ENCODE peak calls at places on chromosomes 7 and 10, in eight cellular contexts. O is neuronal stem cell; N is AG09309; D is cardiac muscle cell; R is dorsolateral prefrontal cortex; J is CD8-positive, alpha-beta T cell; K is thoracic aorta; W is astrocyte. F is an unnamed sample.
A peak's percentile ranks its signal among the peaks of the same experiment; 100 is the strongest.

GRCh38 chr7:45681596-45682357 is 107.6 kb downstream of the ADCY1 start:
- DNase-seq in K (no peak), N (no peak), O (no peak), J (peak; percentile 34), W (no peak), D (no peak), R (peak; percentile 30), F (no peak)

GRCh38 chr7:91628742-91629141 is 251.8 kb downstream of the MTERF1 start:
- DNase-seq in O (no peak), J (no peak), W (no peak), K (no peak), R (no peak), N (no peak), D (no peak), F (no peak)

GRCh38 chr7:151756866-151757265 is 120.0 kb downstream of the PRKAG2 start:
- DNase-seq in D (no peak), J (no peak), N (no peak), K (no peak), O (no peak), R (no peak), W (no peak), F (no peak)

GRCh38 chr7:116528008-116528789 is 3.4 kb downstream of the CAV1 start:
- DNase-seq in O (no peak), W (peak; percentile 96), J (no peak), N (peak; percentile 80), D (no peak), R (no peak), K (peak; percentile 57), F (peak; percentile 96)

GRCh38 chr7:83610649-83611304 is 38.2 kb downstream of the SEMA3E start:
- DNase-seq in O (no peak), J (no peak), W (no peak), D (no peak), N (no peak), K (no peak), R (no peak), F (no peak)

GRCh38 chr10:43888551-43888950 is 239.9 kb upstream of the ZNF32 start:
- DNase-seq in D (no peak), K (no peak), J (no peak), R (no peak), W (peak; percentile 87), O (no peak), N (peak; percentile 73), F (peak; percentile 72)

GRCh38 chr7:29332875-29333482 is 138.4 kb downstream of the CHN2 start:
- DNase-seq in J (no peak), W (no peak), R (no peak), D (no peak), N (no peak), K (no peak), O (no peak), F (no peak)

GRCh38 chr10:31929986-31930675 is 1.5 kb upstream of the ARHGAP12 start:
- DNase-seq in D (no peak), R (no peak), O (no peak), J (peak; percentile 59), N (no peak), K (no peak), W (no peak), F (no peak)

GRCh38 chr7:85851571-85852193 is 664.8 kb upstream of the SEMA3D start:
- DNase-seq in J (no peak), D (peak; percentile 34), R (no peak), K (no peak), W (peak; percentile 44), O (peak; percentile 29), N (peak; percentile 27), F (peak; percentile 27)

GRCh38 chr10:16690417-16690816 is 126.8 kb downstream of the RSU1 start:
- DNase-seq in K (no peak), N (no peak), W (no peak), D (no peak), O (no peak), R (no peak), J (no peak), F (no peak)

GRCh38 chr10:56109454-56109853 is 251.6 kb downstream of the ZWINT start:
- DNase-seq in D (no peak), N (no peak), R (no peak), W (no peak), O (no peak), J (no peak), K (no peak), F (no peak)

GRCh38 chr7:16794990-16795389 is 9.8 kb downstream of the AGR2 start:
- DNase-seq in D (no peak), N (no peak), O (no peak), J (no peak), K (no peak), W (no peak), R (no peak), F (no peak)

GRCh38 chr10:110395350-110396283 is 90.9 kb upstream of the SMNDC1 start:
- DNase-seq in J (no peak), D (peak; percentile 89), W (peak; percentile 98), O (no peak), R (no peak), N (peak; percentile 91), K (no peak), F (peak; percentile 93)

GRCh38 chr10:125008689-125009579 is 67.0 kb downstream of the ZRANB1 start:
- DNase-seq in O (no peak), W (no peak), R (peak; percentile 17), K (no peak), J (no peak), D (no peak), N (no peak), F (no peak)

GRCh38 chr7:103116511-103116910 is 32.4 kb downstream of the NAPEPLD start:
- DNase-seq in O (no peak), K (no peak), J (no peak), N (no peak), R (no peak), D (no peak), W (no peak), F (no peak)

GRCh38 chr7:139105037-139105382 is 4.5 kb downstream of the ZC3HAV1 start:
- DNase-seq in K (no peak), W (no peak), D (no peak), O (no peak), N (no peak), R (no peak), J (no peak), F (no peak)

GRCh38 chr10:128173383-128173782 is 47.2 kb upstream of the MKI67 start:
- DNase-seq in R (no peak), K (no peak), O (no peak), D (no peak), W (no peak), J (no peak), N (no peak), F (no peak)

GRCh38 chr10:5089869-5090268 is 4.3 kb upstream of the AKR1C3 start:
- DNase-seq in R (no peak), N (no peak), D (no peak), K (no peak), W (no peak), J (no peak), O (no peak), F (no peak)

DNA sequence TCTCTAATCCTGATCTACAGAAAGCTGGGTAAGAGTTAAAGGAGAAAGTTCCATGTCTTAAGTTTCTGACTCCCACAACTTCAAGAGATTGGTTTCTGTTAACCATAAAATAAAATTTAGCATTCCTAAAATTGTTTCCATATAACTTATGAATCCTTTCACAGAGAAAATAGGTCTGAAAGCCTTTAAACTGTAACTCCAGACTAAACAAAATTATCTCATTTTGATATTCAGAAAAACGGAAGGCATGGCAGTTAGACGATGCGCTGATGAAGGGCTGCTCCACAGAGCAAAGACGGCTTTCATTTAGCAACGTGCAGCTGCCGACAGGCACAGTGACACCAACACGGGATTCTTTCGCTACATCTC is 133.3 kb downstream of the SLC25A13 start:
- DNase-seq in N (no peak), O (no peak), R (no peak), K (no peak), W (peak; percentile 43), D (no peak), J (no peak), F (no peak)
- H3K4me3 ChIP-seq in N (peak overlapping the region; percentile 16), O (no peak overlapping the region), R (peak overlapping the region; percentile 50), K (peak overlapping the region; percentile 53), W (no peak overlapping the region), D (no peak overlapping the region), J (no peak overlapping the region), F (no peak overlapping the region)

DNA sequence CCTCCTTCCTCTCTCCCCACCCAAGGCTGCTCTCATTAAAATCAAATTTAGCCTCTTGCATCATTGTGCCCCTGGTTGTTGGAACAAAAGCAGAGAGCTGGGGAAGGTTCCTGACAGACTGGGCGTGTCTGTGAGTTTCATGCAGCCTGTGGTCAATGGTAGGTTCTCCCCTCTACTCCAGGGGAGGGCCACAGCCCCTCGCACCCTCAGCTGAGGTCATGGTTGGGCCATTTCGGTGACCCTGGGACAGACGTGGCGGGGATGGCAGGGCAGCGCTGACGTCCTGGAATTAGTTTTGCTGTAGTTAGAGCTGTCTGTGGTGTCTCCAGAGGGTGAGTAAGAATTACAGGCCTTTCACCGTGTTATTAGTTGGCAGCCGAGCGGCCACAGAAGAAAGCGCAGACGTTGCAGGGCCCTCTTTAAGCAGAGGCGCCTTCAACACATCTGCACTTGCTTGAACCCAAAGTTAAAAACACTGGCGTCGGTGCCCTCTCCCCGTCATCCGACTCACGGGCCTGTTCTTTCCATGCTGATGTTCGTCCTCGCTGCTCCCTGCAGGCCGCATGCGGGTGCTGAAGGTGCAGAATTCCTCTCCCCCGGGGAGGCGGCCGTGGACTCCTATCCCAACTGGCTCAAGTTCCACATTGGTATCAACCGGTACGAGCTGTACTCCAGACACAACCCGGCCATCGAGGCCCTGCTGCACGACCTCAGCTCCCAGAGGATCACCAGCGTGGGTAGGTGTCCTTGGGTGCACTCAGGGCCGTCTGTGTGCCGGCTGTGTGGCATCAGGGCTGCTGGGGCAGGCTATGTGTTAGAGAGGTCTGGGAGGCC is 2.8 kb downstream of the FAM20C start:
- DNase-seq in O (no peak), N (no peak), W (peak; percentile 55), D (no peak), J (no peak), R (no peak), K (no peak), F (no peak)
- H3K4me3 ChIP-seq in O (peak overlapping the region; percentile 49), N (peak overlapping the region; percentile 81), W (peak overlapping the region; percentile 93), D (no peak overlapping the region), J (no peak overlapping the region), R (peak overlapping the region; percentile 83), K (peak overlapping the region; percentile 89), F (peak overlapping the region; percentile 80)

GRCh38 chr7:47576909-47577255 is 5.0 kb downstream of the TNS3 start:
- DNase-seq in J (no peak), D (no peak), O (no peak), R (no peak), N (no peak), W (no peak), K (no peak), F (no peak)
- H3K4me3 ChIP-seq in J (no peak overlapping the region), D (no peak overlapping the region), O (no peak overlapping the region), R (peak overlapping the region; percentile 8), N (no peak overlapping the region), W (no peak overlapping the region), K (peak overlapping the region; percentile 51), F (peak overlapping the region; percentile 13)

GRCh38 chr7:64881461-64882287 is 21.4 kb upstream of the ZNF273 start:
- DNase-seq in R (no peak), O (no peak), N (no peak), K (no peak), W (no peak), D (no peak), J (peak; percentile 17), F (no peak)
- H3K4me3 ChIP-seq in R (peak overlapping the region; percentile 60), O (no peak overlapping the region), N (no peak overlapping the region), K (peak overlapping the region; percentile 78), W (no peak overlapping the region), D (no peak overlapping the region), J (no peak overlapping the region), F (no peak overlapping the region)

DNA sequence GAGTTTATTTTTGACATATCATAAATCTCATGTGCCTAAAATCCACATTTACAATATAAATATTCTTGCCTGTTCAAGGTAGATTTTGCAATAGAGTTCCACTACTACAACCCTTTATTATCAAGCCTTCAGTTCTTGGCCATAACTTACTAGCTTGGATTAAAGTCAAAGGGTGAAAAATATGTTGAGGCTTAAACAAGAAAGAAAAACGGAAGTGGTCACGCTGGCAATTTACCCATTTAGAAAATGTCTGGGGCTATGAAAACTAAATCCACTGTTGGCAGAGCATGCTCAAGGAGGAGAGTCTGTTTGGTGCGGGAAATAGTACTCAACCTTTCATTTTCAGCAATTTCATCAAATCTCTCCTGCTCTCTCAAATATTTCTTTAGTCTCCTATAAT is 209.8 kb upstream of the RHOBTB1 start:
- DNase-seq in D (no peak), K (no peak), J (no peak), R (no peak), W (peak; percentile 50), N (no peak), O (no peak), F (no peak)
- H3K4me3 ChIP-seq in D (no peak overlapping the region), K (no peak overlapping the region), J (no peak overlapping the region), R (no peak overlapping the region), W (no peak overlapping the region), N (no peak overlapping the region), O (no peak overlapping the region), F (no peak overlapping the region)

F was measured in skeletal muscle cell.